ENCODE peak calls at places on chromosome 14, in seven cellular contexts. G, T, V, U, N, M and Z are unnamed samples.

GRCh38 chr14:89364316-89364715 is 52.7 kb downstream of the FOXN3 start:
- DNase-seq in G (no peak), T (no peak), V (no peak), U (no peak), N (no peak), M (no peak), Z (no peak)

GRCh38 chr14:81400852-81401251 is 728 bp upstream of the STON2 start:
- DNase-seq in G (no peak), T (peak; percentile 99), V (peak; percentile 91), U (no peak), N (no peak), M (no peak), Z (no peak)

GRCh38 chr14:86055512-86055911 is 525.6 kb downstream of the FLRT2 start:
- DNase-seq in G (no peak), T (peak; percentile 2), V (no peak), U (no peak), N (no peak), M (peak; percentile 8), Z (no peak)

GRCh38 chr14:102994689-102995088 is 62.7 kb downstream of the CDC42BPB start:
- DNase-seq in G (no peak), T (no peak), V (no peak), U (no peak), N (no peak), M (no peak), Z (no peak)

GRCh38 chr14:35346738-35347322 is 54.6 kb downstream of the PSMA6 start:
- DNase-seq in G (no peak), T (no peak), V (no peak), U (no peak), N (no peak), M (no peak), Z (no peak)

GRCh38 chr14:64801800-64802199 is 77.9 kb downstream of the SPTB start:
- DNase-seq in G (no peak), T (peak; percentile 18), V (no peak), U (no peak), N (no peak), M (no peak), Z (no peak)

GRCh38 chr14:52315355-52315718 is 1.2 kb downstream of the PTGER2 start:
- DNase-seq in G (no peak), T (peak; percentile 40), V (no peak), U (no peak), N (no peak), M (peak; percentile 44), Z (no peak)

GRCh38 chr14:64234877-64235651 is 59.1 kb downstream of the ESR2 start:
- DNase-seq in G (no peak), T (peak; percentile 36), V (no peak), U (no peak), N (no peak), M (no peak), Z (no peak)

GRCh38 chr14:101519090-101519489 is 42.2 kb upstream of the DIO3 start:
- DNase-seq in G (no peak), T (no peak), V (no peak), U (no peak), N (no peak), M (no peak), Z (no peak)

GRCh38 chr14:67999290-67999689 is 179.7 kb downstream of the RAD51B start:
- DNase-seq in G (no peak), T (peak; percentile 87), V (peak; percentile 64), U (no peak), N (no peak), M (no peak), Z (no peak)

GRCh38 chr14:29458547-29458946 is 469.1 kb downstream of the PRKD1 start:
- DNase-seq in G (no peak), T (no peak), V (no peak), U (no peak), N (no peak), M (no peak), Z (no peak)

GRCh38 chr14:39442293-39442692 is 10.1 kb upstream of the FBXO33 start:
- DNase-seq in G (no peak), T (no peak), V (no peak), U (no peak), N (peak; percentile 46), M (no peak), Z (no peak)

GRCh38 chr14:99201351-99202073 is 70.5 kb downstream of the BCL11B start:
- DNase-seq in G (no peak), T (no peak), V (no peak), U (no peak), N (peak; percentile 57), M (no peak), Z (no peak)